ENCODE peak calls at places on chromosomes 11 and 22, in eight cellular contexts. One of them, this sample, is unnamed.

GRCh38 chr11:120179071-120179672 is 31.7 kb upstream of the OAF start:
- DNase-seq in gastrocnemius medialis: no peak
- DNase-seq in renal cortical epithelial cell: no peak
- DNase-seq in adrenal gland: no peak
- DNase-seq in effector memory CD8-positive, alpha-beta T cell: no peak
- DNase-seq in heart right ventricle: no peak
- DNase-seq in left ventricle myocardium inferior: no peak
- DNase-seq in adipocyte: no peak
- DNase-seq in this sample: no peak

GRCh38 chr22:45949258-45949870 is 27.6 kb downstream of the WNT7B start:
- DNase-seq in effector memory CD8-positive, alpha-beta T cell: no peak
- DNase-seq in adrenal gland: no peak
- DNase-seq in renal cortical epithelial cell: no peak
- DNase-seq in adipocyte: no peak
- DNase-seq in left ventricle myocardium inferior: no peak
- DNase-seq in gastrocnemius medialis: no peak
- DNase-seq in heart right ventricle: no peak
- DNase-seq in this sample: no peak

GRCh38 chr11:84289381-84289906 is 1003.3 kb upstream of the CCDC90B start:
- DNase-seq in renal cortical epithelial cell: peak
- DNase-seq in left ventricle myocardium inferior: no peak
- DNase-seq in heart right ventricle: no peak
- DNase-seq in gastrocnemius medialis: no peak
- DNase-seq in adipocyte: peak
- DNase-seq in effector memory CD8-positive, alpha-beta T cell: no peak
- DNase-seq in adrenal gland: no peak
- DNase-seq in this sample: no peak

GRCh38 chr22:50612715-50613221 is 12.2 kb downstream of the MAPK8IP2 start:
- DNase-seq in renal cortical epithelial cell: no peak
- DNase-seq in left ventricle myocardium inferior: no peak
- DNase-seq in adrenal gland: no peak
- DNase-seq in gastrocnemius medialis: no peak
- DNase-seq in adipocyte: no peak
- DNase-seq in heart right ventricle: no peak
- DNase-seq in effector memory CD8-positive, alpha-beta T cell: no peak
- DNase-seq in this sample: no peak

GRCh38 chr11:133078591-133079179 is 453.6 kb downstream of the OPCML start:
- DNase-seq in left ventricle myocardium inferior: no peak
- DNase-seq in adipocyte: peak
- DNase-seq in heart right ventricle: peak
- DNase-seq in adrenal gland: peak
- DNase-seq in effector memory CD8-positive, alpha-beta T cell: no peak
- DNase-seq in renal cortical epithelial cell: peak
- DNase-seq in gastrocnemius medialis: no peak
- DNase-seq in this sample: no peak

GRCh38 chr11:10387209-10388083 is 67.6 kb upstream of the AMPD3 start:
- DNase-seq in left ventricle myocardium inferior: peak
- DNase-seq in adrenal gland: no peak
- DNase-seq in effector memory CD8-positive, alpha-beta T cell: no peak
- DNase-seq in heart right ventricle: peak
- DNase-seq in adipocyte: peak
- DNase-seq in gastrocnemius medialis: peak
- DNase-seq in renal cortical epithelial cell: no peak
- DNase-seq in this sample: no peak

GRCh38 chr11:61700720-61701119 is 20.5 kb downstream of the DAGLA start:
- DNase-seq in renal cortical epithelial cell: no peak
- DNase-seq in adrenal gland: no peak
- DNase-seq in adipocyte: no peak
- DNase-seq in heart right ventricle: no peak
- DNase-seq in effector memory CD8-positive, alpha-beta T cell: no peak
- DNase-seq in gastrocnemius medialis: no peak
- DNase-seq in left ventricle myocardium inferior: no peak
- DNase-seq in this sample: no peak

GRCh38 chr11:63769719-63770443 is 1.3 kb upstream of the ZFTA start:
- DNase-seq in gastrocnemius medialis: no peak
- DNase-seq in heart right ventricle: peak
- DNase-seq in effector memory CD8-positive, alpha-beta T cell: no peak
- DNase-seq in adrenal gland: peak
- DNase-seq in adipocyte: peak
- DNase-seq in renal cortical epithelial cell: no peak
- DNase-seq in left ventricle myocardium inferior: no peak
- DNase-seq in this sample: no peak

This sample was measured in CD8-positive, alpha-beta memory T cell.